ENCODE peak calls at places on chromosomes 16 and 17, in seven cellular contexts. T is T-cell; N is non-pigmented ciliary epithelial cell; U is tibial nerve; Z is right lobe of liver; B is effector memory CD8-positive, alpha-beta T cell; C is NCI-H1048. Q is an unnamed sample.
A peak's percentile ranks its signal among the peaks of the same experiment; 100 is the strongest.

GRCh38 chr17:9959377-9959981 is 54.4 kb upstream of the RCVRN start:
- DNase-seq in C (no peak), Z (peak; percentile 23), U (peak; percentile 48), T (no peak), B (no peak), N (peak; percentile 15), Q (no peak)

GRCh38 chr17:30279156-30279555 is 12.6 kb downstream of the BLMH start:
- DNase-seq in B (no peak), N (no peak), C (no peak), Z (no peak), T (no peak), U (no peak), Q (no peak)

GRCh38 chr16:55418586-55418985 is 60.4 kb upstream of the MMP2 start:
- DNase-seq in T (no peak), B (no peak), C (no peak), N (no peak), Z (no peak), U (no peak), Q (no peak)

GRCh38 chr16:57728336-57729181 is 7.0 kb upstream of the KATNB1 start:
- DNase-seq in Z (no peak), C (no peak), T (no peak), U (no peak), N (no peak), B (no peak), Q (no peak)

GRCh38 chr17:79819085-79819484 is 20.2 kb downstream of the CBX4 start:
- DNase-seq in N (no peak), U (no peak), B (no peak), T (no peak), Z (no peak), C (no peak), Q (no peak)

GRCh38 chr16:6573577-6573976 is 759.1 kb upstream of the RBFOX1 start:
- DNase-seq in U (peak; percentile 4), C (no peak), Z (no peak), T (no peak), B (no peak), N (no peak), Q (no peak)

GRCh38 chr16:15952265-15952711 is 2.9 kb downstream of the ABCC1 start:
- DNase-seq in T (no peak), N (no peak), U (no peak), C (no peak), B (no peak), Z (no peak), Q (no peak)

GRCh38 chr16:83937922-83938875 is 14.8 kb upstream of the OSGIN1 start:
- DNase-seq in N (no peak), B (no peak), C (no peak), U (no peak), Z (peak; percentile 73), T (no peak), Q (no peak)

GRCh38 chr17:57481901-57482300 is 225.6 kb downstream of the MSI2 start:
- DNase-seq in Z (no peak), B (no peak), N (peak; percentile 98), C (no peak), U (no peak), T (no peak), Q (no peak)

GRCh38 chr17:71003736-71004135 is 834.4 kb downstream of the KCNJ2 start:
- DNase-seq in T (no peak), U (no peak), Z (no peak), B (no peak), C (no peak), N (no peak), Q (no peak)

GRCh38 chr17:77839324-77840155 is 119.0 kb upstream of the TNRC6C start:
- DNase-seq in B (no peak), N (no peak), U (no peak), C (no peak), Z (no peak), T (no peak), Q (no peak)

Q was measured in NCI-H187 treated with DMSO at 0.1 percent for 48 hours.